ENCODE peak calls at places on chromosomes 1 and 21, in ten cellular contexts. A is NCI-H2081; J is GM04504; B is Kasumi-1; K is activated CD4-positive, alpha-beta T cell treated with anti-CD3 and anti-CD28 coated beads for 36 hours; C is occipital lobe; Y is small intestine; F is activated naive CD8-positive, alpha-beta T cell treated with anti-CD3 and anti-CD28 coated beads, Interleukin-2, amount 50 U/mL, for 24 hours; G is effector memory CD8-positive, alpha-beta T cell; R is A549. V is an unnamed sample.

GRCh38 chr1:91813813-91814212 is 72.1 kb downstream of the TGFBR3 start:
- DNase-seq in J (no peak), B (no peak), F (no peak), K (no peak), C (no peak), G (no peak), Y (no peak), R (no peak), A (no peak), V (no peak)

GRCh38 chr21:17858764-17859163 is 39.6 kb upstream of the C21orf91 start:
- DNase-seq in K (no peak), F (no peak), A (no peak), R (no peak), J (no peak), B (no peak), C (peak), Y (no peak), G (no peak), V (no peak)

GRCh38 chr21:36773111-36773510 is 74.2 kb downstream of the SIM2 start:
- DNase-seq in Y (peak), K (no peak), F (no peak), B (no peak), C (no peak), G (no peak), R (no peak), A (peak), J (peak), V (no peak)

GRCh38 chr1:59104191-59104760 is 192.6 kb upstream of the FGGY start:
- DNase-seq in J (no peak), F (no peak), A (peak), K (no peak), G (no peak), R (no peak), Y (no peak), B (no peak), C (no peak), V (no peak)

GRCh38 chr1:27141266-27142003 is 13.5 kb downstream of the SLC9A1 start:
- DNase-seq in F (no peak), K (no peak), J (no peak), R (no peak), C (no peak), Y (peak), G (no peak), B (no peak), A (peak), V (no peak)

GRCh38 chr1:43525995-43526394 is 4.7 kb upstream of the PTPRF start:
- DNase-seq in J (no peak), B (no peak), F (no peak), G (no peak), R (peak), K (no peak), A (no peak), Y (no peak), C (no peak), V (no peak)

GRCh38 chr1:191709215-191709614 is 449.0 kb upstream of the RGS18 start:
- DNase-seq in F (no peak), A (no peak), Y (no peak), R (no peak), G (no peak), C (no peak), B (no peak), J (no peak), K (no peak), V (no peak)

GRCh38 chr1:118991448-118991847 is 3.3 kb upstream of the TBX15 start:
- DNase-seq in J (no peak), R (no peak), C (no peak), A (no peak), Y (no peak), K (no peak), G (no peak), F (no peak), B (no peak), V (no peak)

GRCh38 chr1:109181085-109181806 is 32.5 kb upstream of the SARS1 start:
- DNase-seq in K (no peak), C (no peak), J (no peak), B (no peak), Y (peak), G (no peak), F (no peak), A (peak), R (peak), V (no peak)

GRCh38 chr1:183864611-183865010 is 59.7 kb downstream of the RGL1 start:
- DNase-seq in R (no peak), A (no peak), G (no peak), F (no peak), B (no peak), K (no peak), Y (no peak), J (no peak), C (no peak), V (no peak)

GRCh38 chr21:42118121-42118795 is 47.1 kb downstream of the UMODL1 start:
- DNase-seq in G (no peak), F (no peak), K (no peak), C (no peak), Y (no peak), J (no peak), B (peak), R (no peak), A (peak), V (no peak)

GRCh38 chr1:50308883-50309282 is 114.4 kb downstream of the DMRTA2 start:
- DNase-seq in F (peak), A (no peak), R (no peak), K (peak), J (no peak), G (no peak), C (no peak), B (peak), Y (no peak), V (no peak)

GRCh38 chr1:84365225-84366221 is 32.8 kb upstream of the DNASE2B start:
- DNase-seq in G (no peak), C (no peak), F (peak), J (peak), R (peak), Y (peak), B (peak), K (peak), A (peak), V (no peak)

GRCh38 chr1:168696125-168696524 is 32.9 kb downstream of the DPT start:
- DNase-seq in G (no peak), A (no peak), Y (no peak), F (no peak), R (no peak), B (no peak), J (no peak), C (no peak), K (no peak), V (no peak)

GRCh38 chr1:234780531-234781162 is 170.7 kb upstream of the IRF2BP2 start:
- DNase-seq in G (no peak), K (no peak), R (peak), J (no peak), A (no peak), B (no peak), Y (peak), F (no peak), C (no peak), V (no peak)

V was measured in CMK.